ENCODE peak calls at places on chromosomes 5 and 9, in five cellular contexts. One of them, this sample, is unnamed.

GRCh38 chr5:179879003-179879689 is 20.5 kb upstream of the MRNIP start:
- DNase-seq in SJSA1: no peak
- DNase-seq in neuronal stem cell: no peak
- DNase-seq in H1: no peak
- DNase-seq in CD4-positive, CD25-positive, alpha-beta regulatory T cell: no peak
- DNase-seq in this sample: no peak

GRCh38 chr5:38453506-38453905 is 102.9 kb downstream of the LIFR start:
- DNase-seq in SJSA1: no peak
- DNase-seq in CD4-positive, CD25-positive, alpha-beta regulatory T cell: peak; percentile 74
- DNase-seq in H1: no peak
- DNase-seq in neuronal stem cell: no peak
- DNase-seq in this sample: no peak

GRCh38 chr5:130323804-130324454 is 419.7 kb downstream of the CHSY3 start:
- DNase-seq in SJSA1: no peak
- DNase-seq in neuronal stem cell: no peak
- DNase-seq in CD4-positive, CD25-positive, alpha-beta regulatory T cell: no peak
- DNase-seq in H1: no peak
- DNase-seq in this sample: no peak

GRCh38 chr5:167633931-167634341 is 657.5 kb upstream of the WWC1 start:
- DNase-seq in SJSA1: no peak
- DNase-seq in CD4-positive, CD25-positive, alpha-beta regulatory T cell: no peak
- DNase-seq in H1: no peak
- DNase-seq in neuronal stem cell: no peak
- DNase-seq in this sample: no peak

GRCh38 chr9:80775515-80775914 is 913.8 kb downstream of the TLE1 start:
- DNase-seq in neuronal stem cell: no peak
- DNase-seq in H1: no peak
- DNase-seq in CD4-positive, CD25-positive, alpha-beta regulatory T cell: no peak
- DNase-seq in SJSA1: no peak
- DNase-seq in this sample: no peak

GRCh38 chr5:142015781-142016533 is 3.1 kb upstream of the GNPDA1 start:
- DNase-seq in H1: no peak
- DNase-seq in neuronal stem cell: no peak
- DNase-seq in CD4-positive, CD25-positive, alpha-beta regulatory T cell: no peak
- DNase-seq in SJSA1: no peak
- DNase-seq in this sample: no peak

GRCh38 chr9:130078547-130078946 is 24.8 kb downstream of the GPR107 start:
- DNase-seq in neuronal stem cell: no peak
- DNase-seq in SJSA1: no peak
- DNase-seq in CD4-positive, CD25-positive, alpha-beta regulatory T cell: no peak
- DNase-seq in H1: no peak
- DNase-seq in this sample: no peak

GRCh38 chr5:102958481-102959011 is 161.4 kb downstream of the GIN1 start:
- DNase-seq in SJSA1: no peak
- DNase-seq in CD4-positive, CD25-positive, alpha-beta regulatory T cell: no peak
- DNase-seq in H1: no peak
- DNase-seq in neuronal stem cell: no peak
- DNase-seq in this sample: no peak

GRCh38 chr5:80165430-80165829 is 90.4 kb downstream of the SERINC5 start:
- DNase-seq in neuronal stem cell: no peak
- DNase-seq in CD4-positive, CD25-positive, alpha-beta regulatory T cell: no peak
- DNase-seq in H1: no peak
- DNase-seq in SJSA1: no peak
- DNase-seq in this sample: no peak

GRCh38 chr5:154756203-154756870 is 1.2 kb downstream of the LARP1 start:
- DNase-seq in neuronal stem cell: peak; percentile 24
- DNase-seq in CD4-positive, CD25-positive, alpha-beta regulatory T cell: peak; percentile 32
- DNase-seq in H1: no peak
- DNase-seq in SJSA1: peak; percentile 71
- DNase-seq in this sample: peak; percentile 77

GRCh38 chr5:31182146-31182545 is 11.3 kb upstream of the CDH6 start:
- DNase-seq in H1: no peak
- DNase-seq in CD4-positive, CD25-positive, alpha-beta regulatory T cell: no peak
- DNase-seq in neuronal stem cell: no peak
- DNase-seq in SJSA1: no peak
- DNase-seq in this sample: no peak

GRCh38 chr5:85814596-85814995 is 803.1 kb upstream of the COX7C start:
- DNase-seq in CD4-positive, CD25-positive, alpha-beta regulatory T cell: no peak
- DNase-seq in neuronal stem cell: peak; percentile 53
- DNase-seq in H1: peak; percentile 15
- DNase-seq in SJSA1: no peak
- DNase-seq in this sample: no peak

GRCh38 chr9:120065151-120065550 is 514.8 kb downstream of the CDK5RAP2 start:
- DNase-seq in neuronal stem cell: no peak
- DNase-seq in SJSA1: no peak
- DNase-seq in H1: no peak
- DNase-seq in CD4-positive, CD25-positive, alpha-beta regulatory T cell: no peak
- DNase-seq in this sample: no peak

GRCh38 chr5:143234162-143234842 is 169.2 kb downstream of the NR3C1 start:
- DNase-seq in neuronal stem cell: no peak
- DNase-seq in SJSA1: no peak
- DNase-seq in H1: no peak
- DNase-seq in CD4-positive, CD25-positive, alpha-beta regulatory T cell: no peak
- DNase-seq in this sample: no peak

GRCh38 chr9:38305616-38306015 is 86.9 kb upstream of the ALDH1B1 start:
- DNase-seq in CD4-positive, CD25-positive, alpha-beta regulatory T cell: no peak
- DNase-seq in SJSA1: no peak
- DNase-seq in neuronal stem cell: no peak
- DNase-seq in H1: no peak
- DNase-seq in this sample: no peak

GRCh38 chr9:14207352-14207995 is 106.5 kb downstream of the NFIB start:
- DNase-seq in neuronal stem cell: no peak
- DNase-seq in H1: no peak
- DNase-seq in SJSA1: no peak
- DNase-seq in CD4-positive, CD25-positive, alpha-beta regulatory T cell: no peak
- DNase-seq in this sample: no peak

GRCh38 chr9:69874301-69875060 is 53.9 kb downstream of the CFAP95 start:
- DNase-seq in SJSA1: no peak
- DNase-seq in neuronal stem cell: no peak
- DNase-seq in H1: no peak
- DNase-seq in CD4-positive, CD25-positive, alpha-beta regulatory T cell: no peak
- DNase-seq in this sample: no peak

GRCh38 chr5:76371955-76372319 is 31.1 kb upstream of the IQGAP2 start:
- DNase-seq in H1: no peak
- DNase-seq in CD4-positive, CD25-positive, alpha-beta regulatory T cell: no peak
- DNase-seq in SJSA1: no peak
- DNase-seq in neuronal stem cell: no peak
- DNase-seq in this sample: no peak

GRCh38 chr5:76367623-76368366 is 35.3 kb upstream of the IQGAP2 start:
- DNase-seq in SJSA1: no peak
- DNase-seq in neuronal stem cell: no peak
- DNase-seq in CD4-positive, CD25-positive, alpha-beta regulatory T cell: no peak
- DNase-seq in H1: no peak
- DNase-seq in this sample: no peak

GRCh38 chr5:76368941-76369340 is 34.1 kb upstream of the IQGAP2 start:
- DNase-seq in SJSA1: no peak
- DNase-seq in H1: no peak
- DNase-seq in neuronal stem cell: no peak
- DNase-seq in CD4-positive, CD25-positive, alpha-beta regulatory T cell: no peak
- DNase-seq in this sample: no peak

GRCh38 chr5:76376141-76376900 is 26.8 kb upstream of the IQGAP2 start:
- DNase-seq in SJSA1: no peak
- DNase-seq in H1: no peak
- DNase-seq in CD4-positive, CD25-positive, alpha-beta regulatory T cell: no peak
- DNase-seq in neuronal stem cell: no peak
- DNase-seq in this sample: no peak

GRCh38 chr5:76372320-76373054 is 30.6 kb upstream of the IQGAP2 start:
- DNase-seq in CD4-positive, CD25-positive, alpha-beta regulatory T cell: no peak
- DNase-seq in H1: no peak
- DNase-seq in neuronal stem cell: no peak
- DNase-seq in SJSA1: peak; percentile 72
- DNase-seq in this sample: no peak
- H3K27ac ChIP-seq in CD4-positive, CD25-positive, alpha-beta regulatory T cell: no peak overlapping the region
- H3K27ac ChIP-seq in H1: no peak overlapping the region
- H3K27ac ChIP-seq in neuronal stem cell: no peak overlapping the region
- H3K27ac ChIP-seq in SJSA1: no peak overlapping the region
- H3K27ac ChIP-seq in this sample: no peak overlapping the region

DNA sequence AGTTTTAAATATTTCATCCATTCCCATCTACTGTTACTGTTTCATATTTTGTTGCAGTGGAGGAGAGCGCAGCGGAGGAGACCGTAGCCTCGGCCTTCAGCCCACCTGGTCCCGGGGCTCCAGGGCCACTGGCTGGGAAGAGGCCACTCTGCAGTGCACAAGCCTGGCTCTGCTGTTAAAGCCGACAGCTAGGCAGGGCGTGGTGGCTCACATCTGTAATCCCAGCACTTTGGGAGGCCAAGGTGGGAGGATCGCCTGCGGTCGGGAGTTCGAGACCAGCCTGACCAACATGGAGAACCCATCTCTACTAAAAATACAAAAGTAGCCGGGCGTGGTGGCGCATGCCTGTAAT is 19.5 kb downstream of the LPCAT1 start:
- DNase-seq in neuronal stem cell: no peak
- DNase-seq in CD4-positive, CD25-positive, alpha-beta regulatory T cell: no peak
- DNase-seq in SJSA1: no peak
- DNase-seq in H1: no peak
- DNase-seq in this sample: no peak
- H3K36me3 ChIP-seq in neuronal stem cell: peaks cover 41% of the 10 kb centered on the region
- H3K36me3 ChIP-seq in CD4-positive, CD25-positive, alpha-beta regulatory T cell: peaks cover 10% of the 10 kb centered on the region
- H3K36me3 ChIP-seq in SJSA1: peaks cover 3% of the 10 kb centered on the region
- H3K36me3 ChIP-seq in H1: peaks cover 16% of the 10 kb centered on the region
- H3K36me3 ChIP-seq in this sample: no peaks in the 10 kb centered on the region

GRCh38 chr9:137620581-137620980 is 1.8 kb downstream of the EHMT1 start:
- DNase-seq in H1: no peak
- DNase-seq in neuronal stem cell: no peak
- DNase-seq in CD4-positive, CD25-positive, alpha-beta regulatory T cell: no peak
- DNase-seq in SJSA1: no peak
- DNase-seq in this sample: no peak
- H3K4me1 ChIP-seq in H1: peaks cover 6% of the 10 kb centered on the region
- H3K4me1 ChIP-seq in neuronal stem cell: peaks cover 8% of the 10 kb centered on the region
- H3K4me1 ChIP-seq in CD4-positive, CD25-positive, alpha-beta regulatory T cell: peaks cover 46% of the 10 kb centered on the region
- H3K4me1 ChIP-seq in SJSA1: peaks cover 14% of the 10 kb centered on the region
- H3K4me1 ChIP-seq in this sample: peaks cover 35% of the 10 kb centered on the region

DNA sequence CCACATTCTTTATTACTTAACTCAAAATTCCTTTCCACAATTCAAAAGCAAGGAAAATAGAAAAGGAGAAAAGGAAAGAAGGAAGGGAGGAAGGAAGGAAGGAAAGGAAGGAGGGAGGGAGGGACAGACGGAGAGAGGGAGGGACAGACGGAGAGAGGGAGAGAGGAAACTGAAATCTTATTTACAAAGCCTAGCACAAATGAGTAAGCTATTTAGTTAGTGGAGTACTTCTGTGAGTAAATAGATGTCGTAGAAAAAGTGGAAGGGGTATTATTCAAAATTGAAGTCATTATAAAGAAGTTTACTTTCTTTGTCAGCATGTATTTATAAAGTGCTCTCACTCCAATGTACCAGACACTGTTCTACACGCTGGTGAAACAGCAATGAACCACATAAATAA is 177.9 kb downstream of the CETN3 start:
- DNase-seq in SJSA1: no peak
- DNase-seq in CD4-positive, CD25-positive, alpha-beta regulatory T cell: no peak
- DNase-seq in neuronal stem cell: no peak
- DNase-seq in H1: no peak
- DNase-seq in this sample: no peak
- H3K27ac ChIP-seq in SJSA1: no peak overlapping the region
- H3K27ac ChIP-seq in CD4-positive, CD25-positive, alpha-beta regulatory T cell: no peak overlapping the region
- H3K27ac ChIP-seq in neuronal stem cell: no peak overlapping the region
- H3K27ac ChIP-seq in H1: no peak overlapping the region
- H3K27ac ChIP-seq in this sample: no peak overlapping the region

This sample was measured in psoas muscle.